ENCODE peak calls at places on chromosomes 1 and 21, in six cellular contexts. F, J, V, Y, O and K are unnamed samples.

GRCh38 chr1:27676410-27676809 is 4.4 kb upstream of the IFI6 start:
- DNase-seq in F (no peak), J (no peak), V (no peak), Y (no peak), O (no peak), K (no peak)

GRCh38 chr1:167474191-167474641 is 44.1 kb downstream of the CD247 start:
- DNase-seq in F (no peak), J (no peak), V (no peak), Y (no peak), O (no peak), K (no peak)

GRCh38 chr1:47703161-47703825 is 265.4 kb downstream of the FOXD2 start:
- DNase-seq in F (no peak), J (no peak), V (no peak), Y (no peak), O (no peak), K (no peak)

GRCh38 chr1:214537219-214537618 is 14.2 kb downstream of the PTPN14 start:
- DNase-seq in F (no peak), J (no peak), V (no peak), Y (no peak), O (no peak), K (no peak)

GRCh38 chr1:210726621-210727020 is 397.9 kb downstream of the HHAT start:
- DNase-seq in F (no peak), J (peak), V (no peak), Y (no peak), O (peak), K (no peak)

GRCh38 chr1:205626216-205626615 is 5.6 kb downstream of the ELK4 start:
- DNase-seq in F (no peak), J (no peak), V (no peak), Y (no peak), O (no peak), K (no peak)

GRCh38 chr1:198179556-198179981 is 22.8 kb downstream of the NEK7 start:
- DNase-seq in F (no peak), J (no peak), V (no peak), Y (no peak), O (no peak), K (no peak)

GRCh38 chr1:27940297-27940696 is 5.5 kb downstream of the SMPDL3B start:
- DNase-seq in F (peak), J (no peak), V (no peak), Y (peak), O (peak), K (no peak)

GRCh38 chr1:119136401-119136800 is 4.1 kb downstream of the WARS2 start:
- DNase-seq in F (no peak), J (no peak), V (no peak), Y (no peak), O (no peak), K (no peak)

GRCh38 chr1:77282187-77282865 is 507 bp downstream of the AK5 start:
- DNase-seq in F (no peak), J (no peak), V (no peak), Y (no peak), O (no peak), K (no peak)

GRCh38 chr1:61480273-61480672 is 244.7 kb downstream of the TM2D1 start:
- DNase-seq in F (no peak), J (no peak), V (no peak), Y (no peak), O (no peak), K (no peak)

GRCh38 chr1:110743397-110743796 is 68.7 kb upstream of the KCNA3 start:
- DNase-seq in F (no peak), J (no peak), V (no peak), Y (no peak), O (no peak), K (no peak)

GRCh38 chr1:47881505-47882442 is 115.4 kb downstream of the TRABD2B start:
- DNase-seq in F (peak), J (no peak), V (no peak), Y (no peak), O (no peak), K (no peak)

GRCh38 chr1:201624741-201625646 is 86.1 kb downstream of the NAV1 start:
- DNase-seq in F (no peak), J (no peak), V (no peak), Y (no peak), O (no peak), K (no peak)

GRCh38 chr1:101137144-101138126 is 99.4 kb upstream of the S1PR1 start:
- DNase-seq in F (no peak), J (no peak), V (peak), Y (peak), O (no peak), K (no peak)

GRCh38 chr1:32818804-32819541 is 1.5 kb downstream of the S100PBP start:
- DNase-seq in F (no peak), J (no peak), V (peak), Y (no peak), O (no peak), K (no peak)

GRCh38 chr1:66533804-66534745 is at the start of gene SGIP1:
- DNase-seq in F (peak), J (no peak), V (no peak), Y (no peak), O (peak), K (no peak)

GRCh38 chr21:32470206-32470605 is 57.7 kb downstream of the EVA1C start:
- DNase-seq in F (no peak), J (no peak), V (no peak), Y (no peak), O (no peak), K (no peak)

GRCh38 chr1:17717595-17717994 is 37.5 kb upstream of the ACTL8 start:
- DNase-seq in F (no peak), J (no peak), V (no peak), Y (no peak), O (no peak), K (no peak)

GRCh38 chr1:55051169-55051568 is 11.8 kb downstream of the PCSK9 start:
- DNase-seq in F (no peak), J (no peak), V (no peak), Y (no peak), O (no peak), K (no peak)

GRCh38 chr1:27684176-27684575 is 12.2 kb upstream of the IFI6 start:
- DNase-seq in F (no peak), J (no peak), V (no peak), Y (no peak), O (no peak), K (no peak)

GRCh38 chr1:39671793-39672550 is at the start of gene NT5C1A:
- DNase-seq in F (peak), J (no peak), V (no peak), Y (no peak), O (peak), K (no peak)

GRCh38 chr1:91803847-91804545 is 82.0 kb downstream of the TGFBR3 start:
- DNase-seq in F (no peak), J (no peak), V (peak), Y (no peak), O (no peak), K (no peak)

GRCh38 chr1:221829327-221830011 is 87.6 kb upstream of the DUSP10 start:
- DNase-seq in F (no peak), J (no peak), V (no peak), Y (no peak), O (no peak), K (no peak)

GRCh38 chr1:13935336-13935735 is 235.3 kb downstream of the PRDM2 start:
- DNase-seq in F (no peak), J (no peak), V (no peak), Y (no peak), O (no peak), K (no peak)

GRCh38 chr1:214198571-214198970 is 82.4 kb upstream of the SMYD2 start:
- DNase-seq in F (no peak), J (no peak), V (no peak), Y (no peak), O (no peak), K (no peak)

GRCh38 chr1:15617874-15618684 is 821 bp downstream of the DDI2 start:
- DNase-seq in F (peak), J (no peak), V (peak), Y (peak), O (peak), K (no peak)

GRCh38 chr1:12159826-12160225 is 7.0 kb upstream of the TNFRSF1B start:
- DNase-seq in F (no peak), J (no peak), V (no peak), Y (no peak), O (no peak), K (peak)

GRCh38 chr1:14366361-14367018 is 232.0 kb upstream of the KAZN start:
- DNase-seq in F (peak), J (no peak), V (no peak), Y (no peak), O (no peak), K (no peak)

GRCh38 chr21:39588884-39589283 is 23.9 kb upstream of the B3GALT5 start:
- DNase-seq in F (no peak), J (no peak), V (no peak), Y (no peak), O (no peak), K (no peak)

GRCh38 chr1:175297291-175297690 is 104.7 kb upstream of the KIAA0040 start:
- DNase-seq in F (no peak), J (no peak), V (no peak), Y (no peak), O (no peak), K (no peak)

GRCh38 chr1:59718064-59718988 is 96.4 kb upstream of the HOOK1 start:
- DNase-seq in F (no peak), J (no peak), V (no peak), Y (peak), O (no peak), K (peak)
- TF ChIP-seq YY1 in F (no peak), J (no peak), V (no peak), Y (no peak), O (no peak), K (no peak)

GRCh38 chr1:150144606-150145005 is 5.1 kb upstream of the PLEKHO1 start:
- DNase-seq in F (no peak), J (no peak), V (no peak), Y (no peak), O (no peak), K (no peak)
- TF ChIP-seq RAD21 in F (no peak), J (no peak), V (no peak), Y (no peak), O (peak), K (no peak)

GRCh38 chr1:23132033-23132432 is 36.6 kb downstream of the LUZP1 start:
- DNase-seq in F (no peak), J (no peak), V (no peak), Y (no peak), O (no peak), K (no peak)
- TF ChIP-seq YY1 in F (no peak), J (no peak), V (no peak), Y (no peak), O (no peak), K (no peak)

DNA sequence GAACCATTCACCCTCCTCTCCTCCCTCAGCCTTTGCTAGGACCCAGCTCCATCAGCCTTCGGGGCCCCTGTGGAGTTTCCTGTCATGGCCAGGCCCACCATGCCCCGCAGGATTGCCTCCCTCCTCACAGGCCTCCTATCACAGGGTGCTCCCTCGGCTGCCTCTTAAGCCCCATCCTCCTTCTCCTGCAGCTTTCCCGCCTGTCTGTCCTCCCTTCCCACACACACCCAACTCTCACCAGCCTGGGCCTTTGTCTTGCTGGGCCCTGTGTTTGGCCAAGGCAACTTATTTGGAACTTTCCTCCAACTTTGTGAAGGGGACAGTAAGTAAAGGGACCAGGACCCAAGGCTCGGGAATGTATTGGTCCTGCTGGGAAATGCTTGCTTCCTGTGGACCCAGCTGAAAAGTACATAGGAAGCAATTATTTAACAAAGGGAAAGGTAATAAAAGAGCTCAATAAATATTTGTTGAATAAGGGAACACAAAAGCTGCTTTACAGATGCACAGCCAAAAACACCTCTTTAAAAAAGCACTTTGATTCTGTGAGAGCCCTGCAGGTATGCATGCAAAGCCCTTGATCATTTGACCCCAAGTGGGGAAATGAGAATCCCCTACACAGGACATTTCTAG is 31.5 kb upstream of the TENT5C start:
- DNase-seq in F (no peak), J (no peak), V (no peak), Y (peak), O (no peak), K (no peak)
- TF ChIP-seq RAD21 in F (no peak), J (no peak), V (no peak), Y (no peak), O (no peak), K (no peak)

GRCh38 chr1:37682334-37682987 is 9.9 kb upstream of the CDCA8 start:
- DNase-seq in F (peak), J (no peak), V (no peak), Y (peak), O (peak), K (peak)
- TF ChIP-seq YY1 in F (no peak), J (peak), V (peak), Y (no peak), O (no peak), K (no peak)

GRCh38 chr1:52814465-52814864 is 28.1 kb upstream of the ZYG11A start:
- DNase-seq in F (no peak), J (no peak), V (no peak), Y (peak), O (no peak), K (peak)
- TF ChIP-seq RAD21 in F (no peak), J (no peak), V (no peak), Y (no peak), O (no peak), K (no peak)

DNA sequence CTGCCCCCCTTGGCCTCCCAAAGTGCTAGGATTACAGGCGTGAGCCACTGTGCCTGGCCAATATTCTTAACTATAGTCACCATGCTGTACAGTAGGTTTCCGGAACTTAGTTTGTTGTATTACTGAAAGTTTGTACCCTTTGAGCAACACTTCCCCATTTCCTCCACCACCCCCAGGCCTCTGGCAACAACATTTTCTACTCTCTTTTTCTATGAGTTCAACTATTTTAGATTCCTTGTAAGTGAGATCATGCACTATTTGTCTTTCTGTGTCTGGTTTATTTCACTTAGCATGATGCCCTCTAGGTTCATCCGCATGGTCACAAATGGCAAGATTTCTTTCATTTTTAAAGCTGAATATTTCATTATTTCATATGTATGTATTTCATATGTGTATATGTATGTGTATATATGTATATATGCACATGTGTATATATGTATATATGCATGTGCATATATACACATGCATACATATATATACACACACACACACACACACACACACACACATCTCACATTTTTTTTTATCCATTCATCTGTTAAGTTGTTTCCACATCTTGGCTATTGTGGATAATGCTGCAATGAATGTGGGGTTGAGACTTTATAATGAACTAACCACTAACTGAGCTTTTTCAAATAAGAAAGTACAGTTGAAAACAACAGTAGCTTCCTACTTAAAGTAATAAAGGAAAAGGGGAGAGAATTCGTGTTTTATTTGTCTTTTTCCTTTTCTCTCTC is 256.8 kb upstream of the C1orf105 start:
- DNase-seq in F (no peak), J (no peak), V (no peak), Y (no peak), O (no peak), K (no peak)
- TF ChIP-seq YY1 in F (no peak), J (no peak), V (no peak), Y (no peak), O (no peak), K (no peak)